ENCODE peak calls at places on chromosome 11, in eight cellular contexts. One of them, this sample, is unnamed.

GRCh38 chr11:2933376-2934056 is 4.3 kb upstream of the PHLDA2 start:
- DNase-seq in effector memory CD4-positive, alpha-beta T cell: peak; percentile 53
- DNase-seq in dorsolateral prefrontal cortex: peak; percentile 48
- DNase-seq in body of pancreas: peak; percentile 41
- DNase-seq in PC-3: peak; percentile 96
- DNase-seq in tibial artery: peak; percentile 76
- DNase-seq in OCI-LY7: no peak
- DNase-seq in lung: peak; percentile 84
- DNase-seq in this sample: peak; percentile 88

GRCh38 chr11:21475276-21475675 is 717.6 kb upstream of the ANO5 start:
- DNase-seq in effector memory CD4-positive, alpha-beta T cell: no peak
- DNase-seq in dorsolateral prefrontal cortex: no peak
- DNase-seq in body of pancreas: no peak
- DNase-seq in PC-3: no peak
- DNase-seq in tibial artery: no peak
- DNase-seq in OCI-LY7: no peak
- DNase-seq in lung: no peak
- DNase-seq in this sample: no peak

GRCh38 chr11:83865636-83866461 is 579.7 kb upstream of the CCDC90B start:
- DNase-seq in effector memory CD4-positive, alpha-beta T cell: no peak
- DNase-seq in dorsolateral prefrontal cortex: no peak
- DNase-seq in body of pancreas: no peak
- DNase-seq in PC-3: peak; percentile 7
- DNase-seq in tibial artery: no peak
- DNase-seq in OCI-LY7: no peak
- DNase-seq in lung: no peak
- DNase-seq in this sample: no peak

GRCh38 chr11:128757886-128758612 is 64.2 kb downstream of the FLI1 start:
- DNase-seq in effector memory CD4-positive, alpha-beta T cell: no peak
- DNase-seq in dorsolateral prefrontal cortex: no peak
- DNase-seq in body of pancreas: no peak
- DNase-seq in PC-3: peak; percentile 20
- DNase-seq in tibial artery: no peak
- DNase-seq in OCI-LY7: peak; percentile 23
- DNase-seq in lung: no peak
- DNase-seq in this sample: no peak

GRCh38 chr11:30016588-30017363 is at the start of gene KCNA4:
- DNase-seq in effector memory CD4-positive, alpha-beta T cell: no peak
- DNase-seq in dorsolateral prefrontal cortex: peak; percentile 58
- DNase-seq in body of pancreas: peak; percentile 36
- DNase-seq in PC-3: no peak
- DNase-seq in tibial artery: no peak
- DNase-seq in OCI-LY7: no peak
- DNase-seq in lung: no peak
- DNase-seq in this sample: no peak

GRCh38 chr11:65774525-65775306 is 6.1 kb downstream of the AP5B1 start:
- DNase-seq in effector memory CD4-positive, alpha-beta T cell: no peak
- DNase-seq in dorsolateral prefrontal cortex: no peak
- DNase-seq in body of pancreas: peak; percentile 23
- DNase-seq in PC-3: no peak
- DNase-seq in tibial artery: no peak
- DNase-seq in OCI-LY7: no peak
- DNase-seq in lung: peak; percentile 28
- DNase-seq in this sample: no peak

GRCh38 chr11:127017482-127017881 is 16.9 kb upstream of the KIRREL3 start:
- DNase-seq in effector memory CD4-positive, alpha-beta T cell: no peak
- DNase-seq in dorsolateral prefrontal cortex: no peak
- DNase-seq in body of pancreas: no peak
- DNase-seq in PC-3: peak; percentile 44
- DNase-seq in tibial artery: no peak
- DNase-seq in OCI-LY7: no peak
- DNase-seq in lung: no peak
- DNase-seq in this sample: no peak

GRCh38 chr11:100961633-100962032 is 168.0 kb downstream of the PGR start:
- DNase-seq in effector memory CD4-positive, alpha-beta T cell: no peak
- DNase-seq in dorsolateral prefrontal cortex: no peak
- DNase-seq in body of pancreas: no peak
- DNase-seq in PC-3: peak; percentile 37
- DNase-seq in tibial artery: no peak
- DNase-seq in OCI-LY7: no peak
- DNase-seq in lung: no peak
- DNase-seq in this sample: no peak

GRCh38 chr11:11383995-11384394 is 30.9 kb upstream of the CSNK2A3 start:
- DNase-seq in effector memory CD4-positive, alpha-beta T cell: no peak
- DNase-seq in dorsolateral prefrontal cortex: no peak
- DNase-seq in body of pancreas: no peak
- DNase-seq in PC-3: no peak
- DNase-seq in tibial artery: no peak
- DNase-seq in OCI-LY7: no peak
- DNase-seq in lung: no peak
- DNase-seq in this sample: no peak

GRCh38 chr11:14357843-14358728 is 897 bp downstream of the RRAS2 start:
- DNase-seq in effector memory CD4-positive, alpha-beta T cell: peak; percentile 7
- DNase-seq in dorsolateral prefrontal cortex: no peak
- DNase-seq in body of pancreas: peak; percentile 70
- DNase-seq in PC-3: peak; percentile 71
- DNase-seq in tibial artery: peak; percentile 38
- DNase-seq in OCI-LY7: no peak
- DNase-seq in lung: peak; percentile 66
- DNase-seq in this sample: peak; percentile 72

GRCh38 chr11:56876621-56877312 is 111.9 kb upstream of the OR5AK2 start:
- DNase-seq in effector memory CD4-positive, alpha-beta T cell: no peak
- DNase-seq in dorsolateral prefrontal cortex: no peak
- DNase-seq in body of pancreas: no peak
- DNase-seq in PC-3: peak; percentile 35
- DNase-seq in tibial artery: no peak
- DNase-seq in OCI-LY7: no peak
- DNase-seq in lung: no peak
- DNase-seq in this sample: no peak

GRCh38 chr11:12362857-12363256 is 14.5 kb upstream of the PARVA start:
- DNase-seq in effector memory CD4-positive, alpha-beta T cell: no peak
- DNase-seq in dorsolateral prefrontal cortex: no peak
- DNase-seq in body of pancreas: no peak
- DNase-seq in PC-3: no peak
- DNase-seq in tibial artery: no peak
- DNase-seq in OCI-LY7: no peak
- DNase-seq in lung: no peak
- DNase-seq in this sample: no peak

GRCh38 chr11:130881475-130882137 is 34.7 kb downstream of the SNX19 start:
- DNase-seq in effector memory CD4-positive, alpha-beta T cell: no peak
- DNase-seq in dorsolateral prefrontal cortex: no peak
- DNase-seq in body of pancreas: no peak
- DNase-seq in PC-3: no peak
- DNase-seq in tibial artery: no peak
- DNase-seq in OCI-LY7: no peak
- DNase-seq in lung: no peak
- DNase-seq in this sample: no peak

DNA sequence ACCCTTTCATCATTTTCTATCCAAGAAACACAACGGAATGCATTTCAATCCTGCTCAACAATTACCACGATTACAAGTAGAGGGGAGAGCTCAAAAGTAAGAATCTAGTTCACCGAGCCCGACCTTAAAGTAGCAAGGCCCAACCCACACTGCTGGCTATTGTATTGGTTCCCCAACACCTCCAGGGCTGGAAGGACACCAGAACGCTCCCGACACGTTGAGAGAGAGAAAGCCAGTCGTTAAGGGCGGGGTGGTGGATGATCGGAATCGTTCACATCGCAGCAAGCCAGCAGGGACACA is 690 bp downstream of the CKAP5 start:
- DNase-seq in effector memory CD4-positive, alpha-beta T cell: no peak
- DNase-seq in dorsolateral prefrontal cortex: no peak
- DNase-seq in body of pancreas: no peak
- DNase-seq in PC-3: no peak
- DNase-seq in tibial artery: no peak
- DNase-seq in OCI-LY7: no peak
- DNase-seq in lung: no peak
- DNase-seq in this sample: no peak
- H3K27ac ChIP-seq in effector memory CD4-positive, alpha-beta T cell: peak overlapping the region; percentile 74
- H3K27ac ChIP-seq in dorsolateral prefrontal cortex: no peak overlapping the region
- H3K27ac ChIP-seq in body of pancreas: peak overlapping the region; percentile 85
- H3K27ac ChIP-seq in PC-3: no peak overlapping the region
- H3K27ac ChIP-seq in tibial artery: peak overlapping the region; percentile 86
- H3K27ac ChIP-seq in OCI-LY7: peak overlapping the region; percentile 61
- H3K27ac ChIP-seq in lung: peak overlapping the region; percentile 92
- H3K27ac ChIP-seq in this sample: peak overlapping the region; percentile 78

GRCh38 chr11:92550411-92550810 is 325.8 kb downstream of the FAT3 start:
- DNase-seq in effector memory CD4-positive, alpha-beta T cell: no peak
- DNase-seq in dorsolateral prefrontal cortex: no peak
- DNase-seq in body of pancreas: peak; percentile 67
- DNase-seq in PC-3: no peak
- DNase-seq in tibial artery: no peak
- DNase-seq in OCI-LY7: no peak
- DNase-seq in lung: no peak
- DNase-seq in this sample: no peak
- H3K4me3 ChIP-seq in effector memory CD4-positive, alpha-beta T cell: no peak overlapping the region
- H3K4me3 ChIP-seq in dorsolateral prefrontal cortex: no peak overlapping the region
- H3K4me3 ChIP-seq in body of pancreas: no peak overlapping the region
- H3K4me3 ChIP-seq in PC-3: no peak overlapping the region
- H3K4me3 ChIP-seq in tibial artery: no peak overlapping the region
- H3K4me3 ChIP-seq in OCI-LY7: no peak overlapping the region
- H3K4me3 ChIP-seq in lung: no peak overlapping the region
- H3K4me3 ChIP-seq in this sample: no peak overlapping the region

DNA sequence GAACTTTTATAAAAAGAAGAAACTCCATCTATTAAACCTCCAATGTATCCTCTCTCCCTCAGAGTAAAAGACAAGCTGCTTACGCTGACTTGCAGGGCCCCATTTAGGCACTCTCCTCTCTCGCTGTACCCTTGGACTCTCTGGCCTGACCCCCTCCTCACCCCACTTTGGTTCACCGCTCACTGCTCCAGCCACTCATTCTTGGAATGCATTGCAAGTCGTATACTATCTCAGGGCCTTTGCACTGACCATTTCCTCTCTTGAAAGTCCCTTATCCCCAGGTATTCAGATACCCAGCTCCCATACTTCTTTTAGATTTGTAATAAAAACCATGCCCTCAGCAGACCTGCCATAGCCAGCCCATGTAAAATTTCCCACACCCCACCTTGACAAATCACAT is 139.6 kb downstream of the DBX1 start:
- DNase-seq in effector memory CD4-positive, alpha-beta T cell: no peak
- DNase-seq in dorsolateral prefrontal cortex: no peak
- DNase-seq in body of pancreas: no peak
- DNase-seq in PC-3: no peak
- DNase-seq in tibial artery: no peak
- DNase-seq in OCI-LY7: no peak
- DNase-seq in lung: no peak
- DNase-seq in this sample: no peak
- H3K27ac ChIP-seq in effector memory CD4-positive, alpha-beta T cell: no peak overlapping the region
- H3K27ac ChIP-seq in dorsolateral prefrontal cortex: no peak overlapping the region
- H3K27ac ChIP-seq in body of pancreas: no peak overlapping the region
- H3K27ac ChIP-seq in PC-3: peak overlapping the region; percentile 77
- H3K27ac ChIP-seq in tibial artery: no peak overlapping the region
- H3K27ac ChIP-seq in OCI-LY7: no peak overlapping the region
- H3K27ac ChIP-seq in lung: no peak overlapping the region
- H3K27ac ChIP-seq in this sample: no peak overlapping the region

GRCh38 chr11:117908959-117909610 is 20.1 kb downstream of the TMPRSS13 start:
- DNase-seq in effector memory CD4-positive, alpha-beta T cell: no peak
- DNase-seq in dorsolateral prefrontal cortex: peak; percentile 2
- DNase-seq in body of pancreas: no peak
- DNase-seq in PC-3: no peak
- DNase-seq in tibial artery: no peak
- DNase-seq in OCI-LY7: no peak
- DNase-seq in lung: no peak
- DNase-seq in this sample: no peak
- H3K4me3 ChIP-seq in effector memory CD4-positive, alpha-beta T cell: no peak overlapping the region
- H3K4me3 ChIP-seq in dorsolateral prefrontal cortex: no peak overlapping the region
- H3K4me3 ChIP-seq in body of pancreas: no peak overlapping the region
- H3K4me3 ChIP-seq in PC-3: no peak overlapping the region
- H3K4me3 ChIP-seq in tibial artery: no peak overlapping the region
- H3K4me3 ChIP-seq in OCI-LY7: no peak overlapping the region
- H3K4me3 ChIP-seq in lung: no peak overlapping the region
- H3K4me3 ChIP-seq in this sample: no peak overlapping the region

GRCh38 chr11:78372114-78372768 is 45.4 kb downstream of the GAB2 start:
- DNase-seq in effector memory CD4-positive, alpha-beta T cell: no peak
- DNase-seq in dorsolateral prefrontal cortex: no peak
- DNase-seq in body of pancreas: no peak
- DNase-seq in PC-3: no peak
- DNase-seq in tibial artery: no peak
- DNase-seq in OCI-LY7: no peak
- DNase-seq in lung: no peak
- DNase-seq in this sample: no peak
- H3K27ac ChIP-seq in effector memory CD4-positive, alpha-beta T cell: no peak overlapping the region
- H3K27ac ChIP-seq in dorsolateral prefrontal cortex: no peak overlapping the region
- H3K27ac ChIP-seq in body of pancreas: no peak overlapping the region
- H3K27ac ChIP-seq in PC-3: no peak overlapping the region
- H3K27ac ChIP-seq in tibial artery: no peak overlapping the region
- H3K27ac ChIP-seq in OCI-LY7: no peak overlapping the region
- H3K27ac ChIP-seq in lung: no peak overlapping the region
- H3K27ac ChIP-seq in this sample: peak overlapping the region; percentile 20